ENCODE peak calls at places on chromosomes 1 and 21, in four cellular contexts. T is H9; Y is CD4-positive, alpha-beta T cell; N is tibial artery. G is an unnamed sample.

GRCh38 chr1:24526940-24527542 is 24.4 kb downstream of the RCAN3 start:
- DNase-seq in T (no peak), Y (peak; percentile 31), N (no peak), G (peak; percentile 17)

GRCh38 chr1:162904579-162904978 is 43.6 kb upstream of the CCDC190 start:
- DNase-seq in T (no peak), Y (no peak), N (no peak), G (no peak)

GRCh38 chr1:51504806-51505525 is 14.1 kb downstream of the EPS15 start:
- DNase-seq in T (no peak), Y (no peak), N (no peak), G (no peak)

GRCh38 chr1:31036749-31037500 is 28.6 kb downstream of the PUM1 start:
- DNase-seq in T (no peak), Y (no peak), N (no peak), G (peak; percentile 68)

GRCh38 chr1:160085686-160086089 is 4.3 kb downstream of the KCNJ9 start:
- DNase-seq in T (peak; percentile 93), Y (peak; percentile 69), N (peak; percentile 83), G (peak; percentile 38)

GRCh38 chr1:162857850-162858249 is 3.1 kb downstream of the CCDC190 start:
- DNase-seq in T (no peak), Y (no peak), N (no peak), G (peak; percentile 43)

GRCh38 chr1:57461405-57461804 is 37.5 kb upstream of the DAB1 start:
- DNase-seq in T (no peak), Y (no peak), N (no peak), G (no peak)

GRCh38 chr1:54381524-54381923 is 24.7 kb downstream of the SSBP3 start:
- DNase-seq in T (no peak), Y (no peak), N (no peak), G (no peak)

GRCh38 chr1:53090227-53091147 is 28.5 kb downstream of the PODN start:
- DNase-seq in T (no peak), Y (no peak), N (no peak), G (no peak)

GRCh38 chr1:89907669-89908293 is 86.9 kb downstream of the LRRC8D start:
- DNase-seq in T (no peak), Y (no peak), N (no peak), G (peak; percentile 72)

GRCh38 chr1:113027008-113027407 is 46.0 kb upstream of the LRIG2 start:
- DNase-seq in T (peak; percentile 29), Y (no peak), N (no peak), G (no peak)

GRCh38 chr1:30758785-30759380 is 1.3 kb upstream of the LAPTM5 start:
- DNase-seq in T (no peak), Y (no peak), N (no peak), G (peak; percentile 13)

GRCh38 chr21:45466330-45467220 is 61.6 kb downstream of the COL18A1 start:
- DNase-seq in T (no peak), Y (no peak), N (no peak), G (no peak)

GRCh38 chr1:62057230-62057629 is 137.4 kb upstream of the L1TD1 start:
- DNase-seq in T (peak; percentile 29), Y (no peak), N (no peak), G (no peak)

GRCh38 chr1:161790587-161791317 is 24.6 kb downstream of the ATF6 start:
- DNase-seq in T (no peak), Y (no peak), N (no peak), G (no peak)

GRCh38 chr21:10272216-10272615 is 249.2 kb upstream of the TPTE start:
- DNase-seq in T (no peak), Y (no peak), N (no peak), G (no peak)

GRCh38 chr1:180994262-180994661 is 28.4 kb downstream of the STX6 start:
- DNase-seq in T (no peak), Y (no peak), N (no peak), G (no peak)

GRCh38 chr1:221841291-221841982 is 99.5 kb upstream of the DUSP10 start:
- DNase-seq in T (no peak), Y (no peak), N (no peak), G (no peak)
- TF ChIP-seq CTCF in T (no peak), Y (no peak), N (no peak), G (no peak)

GRCh38 chr1:177958092-177958491 is 11.8 kb downstream of the SEC16B start:
- DNase-seq in T (no peak), Y (no peak), N (no peak), G (no peak)

GRCh38 chr1:177954076-177954475 is 15.8 kb downstream of the SEC16B start:
- DNase-seq in T (no peak), Y (no peak), N (no peak), G (no peak)

GRCh38 chr1:177964336-177964735 is 5.5 kb downstream of the SEC16B start:
- DNase-seq in T (no peak), Y (no peak), N (no peak), G (no peak)

GRCh38 chr1:177960939-177961622 is 8.8 kb downstream of the SEC16B start:
- DNase-seq in T (no peak), Y (no peak), N (no peak), G (no peak)

DNA sequence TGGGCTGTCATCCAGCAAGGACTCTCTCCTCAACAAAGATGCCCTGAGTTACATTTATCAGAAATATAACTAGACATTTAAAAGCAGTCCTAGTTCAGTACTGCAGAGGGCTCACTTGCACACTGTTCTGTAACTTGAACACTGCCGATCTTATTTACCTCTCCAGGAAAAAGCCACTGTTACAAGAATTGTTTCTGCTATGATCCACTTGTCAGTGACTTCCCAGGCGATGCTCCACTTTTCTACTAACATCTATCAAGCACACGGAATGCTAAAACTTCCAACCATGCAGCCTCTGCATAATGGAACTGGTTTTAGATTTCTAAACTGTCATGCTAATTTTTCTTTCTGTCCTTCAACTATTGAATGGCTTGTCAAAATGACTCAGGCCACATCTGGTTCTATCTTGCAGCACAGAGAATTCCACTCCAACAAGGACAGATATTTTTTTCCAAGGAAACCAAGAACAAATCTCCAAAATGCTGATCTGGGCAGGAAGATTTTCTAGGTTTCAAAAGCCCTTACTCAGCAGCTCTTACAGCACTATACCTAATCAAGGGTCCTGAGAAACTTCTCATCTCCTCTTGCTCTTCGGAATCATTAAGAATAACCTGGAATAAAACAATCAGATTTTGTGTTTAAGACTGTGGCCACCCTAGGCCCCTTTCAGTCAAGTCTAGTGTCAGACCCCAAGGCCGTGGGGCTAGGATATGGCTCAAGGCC is 9.9 kb downstream of the SEC16B start:
- DNase-seq in T (no peak), Y (no peak), N (no peak), G (peak; percentile 58)
- TF ChIP-seq CTCF in T (no peak), Y (no peak), N (no peak), G (peak; percentile 73)

GRCh38 chr1:234605983-234606730 is 3.8 kb downstream of the IRF2BP2 start:
- DNase-seq in T (no peak), Y (peak; percentile 22), N (no peak), G (peak; percentile 50)
- TF ChIP-seq CTCF in T (no peak), Y (peak; percentile 30), N (no peak), G (peak; percentile 16)

DNA sequence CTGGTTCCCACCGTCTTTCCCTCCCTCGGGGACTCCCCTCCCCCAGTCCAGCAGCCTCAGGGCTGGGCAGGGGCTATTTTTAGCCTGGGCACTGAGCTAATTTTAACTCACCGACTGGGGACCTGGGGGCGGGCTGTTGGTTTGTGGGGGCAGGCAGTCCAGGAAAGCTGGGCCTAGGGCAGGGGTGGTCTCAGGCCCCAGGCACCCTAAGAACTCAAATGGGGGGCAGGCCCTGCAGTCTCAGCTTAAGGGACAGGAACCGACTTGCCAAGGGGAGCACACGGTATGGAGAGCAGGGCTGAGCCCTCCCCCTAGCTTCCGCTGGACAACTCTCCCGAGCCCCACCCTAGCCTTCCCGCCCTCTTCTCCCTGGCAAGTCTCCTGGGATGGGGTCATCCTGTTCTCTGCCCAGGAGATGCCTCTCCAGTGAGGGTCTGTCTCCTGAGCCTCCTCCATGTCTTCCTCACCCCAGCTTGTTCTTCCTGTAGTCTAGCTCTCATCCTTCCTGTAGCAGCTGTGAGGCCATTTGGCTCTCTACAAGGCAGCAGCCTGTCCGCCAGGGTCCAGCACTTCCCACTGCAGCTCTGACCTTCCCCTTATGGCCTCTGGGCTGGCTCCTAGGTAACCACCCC is 10.1 kb downstream of the MEF2D start:
- DNase-seq in T (peak; percentile 60), Y (no peak), N (no peak), G (no peak)
- TF ChIP-seq CTCF in T (peak; percentile 46), Y (no peak), N (peak; percentile 44), G (peak; percentile 70)

GRCh38 chr21:26909972-26910371 is 56.9 kb downstream of the ADAMTS5 start:
- DNase-seq in T (peak; percentile 53), Y (no peak), N (no peak), G (no peak)
- TF ChIP-seq CTCF in T (peak; percentile 56), Y (no peak), N (no peak), G (peak; percentile 41)

G was measured in HFFc6.